ENCODE peak calls at places on chromosomes 12 and 14, in five cellular contexts. One of them, this sample, is unnamed.
A peak's percentile ranks its signal among the peaks of the same experiment; 100 is the strongest.

GRCh38 chr12:57845478-57846284 is 848 bp downstream of the CTDSP2 start:
- DNase-seq in H1: no peak
- DNase-seq in H9: peak; percentile 77
- DNase-seq in neuronal stem cell: no peak
- DNase-seq in mesenchymal stem cell: peak; percentile 58
- DNase-seq in this sample: peak; percentile 56

GRCh38 chr14:34981743-34982420 is 910 bp upstream of the SRP54 start:
- DNase-seq in neuronal stem cell: no peak
- DNase-seq in H9: no peak
- DNase-seq in H1: no peak
- DNase-seq in mesenchymal stem cell: peak; percentile 84
- DNase-seq in this sample: peak; percentile 51

GRCh38 chr12:46946137-46946536 is 120.3 kb upstream of the SLC38A4 start:
- DNase-seq in H9: no peak
- DNase-seq in mesenchymal stem cell: peak; percentile 57
- DNase-seq in neuronal stem cell: no peak
- DNase-seq in H1: no peak
- DNase-seq in this sample: no peak

GRCh38 chr14:80483331-80483730 is 272.0 kb upstream of the DIO2 start:
- DNase-seq in neuronal stem cell: no peak
- DNase-seq in H1: no peak
- DNase-seq in mesenchymal stem cell: no peak
- DNase-seq in H9: no peak
- DNase-seq in this sample: no peak

GRCh38 chr14:72723741-72724530 is 170.0 kb downstream of the DPF3 start:
- DNase-seq in H9: no peak
- DNase-seq in mesenchymal stem cell: no peak
- DNase-seq in neuronal stem cell: no peak
- DNase-seq in H1: no peak
- DNase-seq in this sample: no peak

GRCh38 chr14:95233702-95234241 is 76.4 kb upstream of the DICER1 start:
- DNase-seq in neuronal stem cell: no peak
- DNase-seq in mesenchymal stem cell: no peak
- DNase-seq in H1: no peak
- DNase-seq in H9: no peak
- DNase-seq in this sample: no peak

GRCh38 chr14:89386214-89386886 is 30.7 kb downstream of the FOXN3 start:
- DNase-seq in H1: no peak
- DNase-seq in H9: peak; percentile 2
- DNase-seq in neuronal stem cell: no peak
- DNase-seq in mesenchymal stem cell: peak; percentile 53
- DNase-seq in this sample: no peak

GRCh38 chr12:30422844-30423243 is 272.8 kb downstream of the IPO8 start:
- DNase-seq in H9: no peak
- DNase-seq in mesenchymal stem cell: no peak
- DNase-seq in H1: no peak
- DNase-seq in neuronal stem cell: no peak
- DNase-seq in this sample: no peak

GRCh38 chr14:24874514-24875202 is 175.3 kb downstream of the STXBP6 start:
- DNase-seq in neuronal stem cell: no peak
- DNase-seq in H1: no peak
- DNase-seq in H9: no peak
- DNase-seq in mesenchymal stem cell: no peak
- DNase-seq in this sample: no peak

GRCh38 chr12:63499567-63499966 is 168.7 kb downstream of the DPY19L2 start:
- DNase-seq in H9: no peak
- DNase-seq in H1: no peak
- DNase-seq in neuronal stem cell: no peak
- DNase-seq in mesenchymal stem cell: no peak
- DNase-seq in this sample: no peak
- H2BK12ac ChIP-seq in H9: no peak overlapping the region
- H2BK12ac ChIP-seq in H1: no peak overlapping the region
- H2BK12ac ChIP-seq in neuronal stem cell: no peak overlapping the region
- H2BK12ac ChIP-seq in mesenchymal stem cell: no peak overlapping the region
- H2BK12ac ChIP-seq in this sample: no peak overlapping the region

DNA sequence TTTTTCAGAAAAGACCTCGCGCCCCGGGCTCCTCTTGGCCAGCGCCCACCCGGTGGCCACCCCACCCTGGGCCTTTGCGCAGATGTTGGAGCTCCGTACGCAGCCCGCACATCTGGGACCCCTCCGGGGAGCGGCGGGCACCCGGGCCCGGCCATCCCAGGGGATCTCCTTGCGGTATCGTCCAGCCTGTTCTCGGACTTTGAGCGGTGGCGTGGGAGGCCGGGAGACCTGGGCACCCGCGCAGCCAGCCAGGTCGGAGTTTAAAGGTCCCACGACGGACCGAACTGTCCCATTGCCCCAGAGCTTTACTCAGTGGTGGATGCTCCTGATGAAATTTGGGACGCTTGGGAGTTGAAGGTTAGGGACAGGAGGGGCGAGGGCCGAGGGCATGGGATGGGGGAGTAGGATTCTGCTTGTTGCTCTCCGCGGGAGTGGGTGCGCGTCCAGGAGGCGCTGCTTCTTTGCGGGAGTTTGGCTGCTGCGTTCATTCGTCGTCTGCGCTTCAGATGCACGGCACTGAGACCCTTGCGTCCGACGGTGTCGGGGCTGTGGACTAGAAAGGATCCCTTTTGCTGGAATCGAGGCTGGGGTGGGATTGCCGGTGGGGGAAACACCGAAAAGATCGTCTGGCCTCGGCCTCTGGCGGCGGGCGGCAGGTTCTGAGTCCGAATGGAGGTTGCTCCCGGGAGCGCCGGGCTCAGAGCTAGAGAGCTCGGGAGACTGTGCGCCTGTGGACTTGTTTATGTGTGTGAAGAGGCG is 1.4 kb downstream of the NTF3 start:
- DNase-seq in H9: peak; percentile 54
- DNase-seq in H1: no peak
- DNase-seq in mesenchymal stem cell: peak; percentile 32
- DNase-seq in neuronal stem cell: peak; percentile 21
- DNase-seq in this sample: no peak
- H3K23ac ChIP-seq in H9: no peak overlapping the region
- H3K23ac ChIP-seq in H1: no peak overlapping the region
- H3K23ac ChIP-seq in mesenchymal stem cell: peak overlapping the region; percentile 56
- H3K23ac ChIP-seq in neuronal stem cell: no peak overlapping the region
- H3K23ac ChIP-seq in this sample: no peak overlapping the region

GRCh38 chr12:89345830-89346740 is 6.2 kb downstream of the DUSP6 start:
- DNase-seq in mesenchymal stem cell: peak; percentile 89
- DNase-seq in H9: peak; percentile 92
- DNase-seq in neuronal stem cell: peak; percentile 67
- DNase-seq in H1: no peak
- DNase-seq in this sample: no peak

GRCh38 chr12:89345376-89345775 is 6.9 kb downstream of the DUSP6 start:
- DNase-seq in H1: no peak
- DNase-seq in mesenchymal stem cell: no peak
- DNase-seq in neuronal stem cell: no peak
- DNase-seq in H9: no peak
- DNase-seq in this sample: no peak

GRCh38 chr12:89344043-89344861 is 8.0 kb downstream of the DUSP6 start:
- DNase-seq in H1: no peak
- DNase-seq in H9: no peak
- DNase-seq in mesenchymal stem cell: no peak
- DNase-seq in neuronal stem cell: no peak
- DNase-seq in this sample: no peak

GRCh38 chr12:89344862-89345202 is 7.5 kb downstream of the DUSP6 start:
- DNase-seq in mesenchymal stem cell: no peak
- DNase-seq in H1: no peak
- DNase-seq in neuronal stem cell: no peak
- DNase-seq in H9: no peak
- DNase-seq in this sample: no peak

GRCh38 chr12:89343127-89343526 is 9.2 kb downstream of the DUSP6 start:
- DNase-seq in H1: no peak
- DNase-seq in neuronal stem cell: no peak
- DNase-seq in H9: no peak
- DNase-seq in mesenchymal stem cell: no peak
- DNase-seq in this sample: no peak
- H2AFZ ChIP-seq in H1: no peak overlapping the region
- H2AFZ ChIP-seq in neuronal stem cell: no peak overlapping the region
- H2AFZ ChIP-seq in H9: no peak overlapping the region
- H2AFZ ChIP-seq in mesenchymal stem cell: no peak overlapping the region
- H2AFZ ChIP-seq in this sample: no peak overlapping the region

GRCh38 chr12:12202105-12202504 is 64.7 kb downstream of the LRP6 start:
- DNase-seq in mesenchymal stem cell: no peak
- DNase-seq in H1: no peak
- DNase-seq in neuronal stem cell: no peak
- DNase-seq in H9: no peak
- DNase-seq in this sample: no peak
- H2BK12ac ChIP-seq in mesenchymal stem cell: no peak overlapping the region
- H2BK12ac ChIP-seq in H1: no peak overlapping the region
- H2BK12ac ChIP-seq in neuronal stem cell: no peak overlapping the region
- H2BK12ac ChIP-seq in H9: no peak overlapping the region
- H2BK12ac ChIP-seq in this sample: no peak overlapping the region

GRCh38 chr12:124767075-124767821 is 96.4 kb downstream of the SCARB1 start:
- DNase-seq in H9: peak; percentile 88
- DNase-seq in H1: no peak
- DNase-seq in mesenchymal stem cell: peak; percentile 72
- DNase-seq in neuronal stem cell: peak; percentile 76
- DNase-seq in this sample: peak; percentile 80

GRCh38 chr12:124764870-124765570 is 98.6 kb downstream of the SCARB1 start:
- DNase-seq in mesenchymal stem cell: peak; percentile 100
- DNase-seq in H9: no peak
- DNase-seq in H1: no peak
- DNase-seq in neuronal stem cell: no peak
- DNase-seq in this sample: peak; percentile 91

GRCh38 chr12:124764451-124764850 is 99.2 kb downstream of the SCARB1 start:
- DNase-seq in H1: no peak
- DNase-seq in H9: no peak
- DNase-seq in neuronal stem cell: no peak
- DNase-seq in mesenchymal stem cell: peak; percentile 90
- DNase-seq in this sample: peak; percentile 92

GRCh38 chr12:124766745-124767074 is 97.0 kb downstream of the SCARB1 start:
- DNase-seq in neuronal stem cell: no peak
- DNase-seq in mesenchymal stem cell: no peak
- DNase-seq in H9: no peak
- DNase-seq in H1: no peak
- DNase-seq in this sample: no peak

GRCh38 chr12:124765571-124766489 is 97.8 kb downstream of the SCARB1 start:
- DNase-seq in neuronal stem cell: no peak
- DNase-seq in mesenchymal stem cell: peak; percentile 13
- DNase-seq in H1: no peak
- DNase-seq in H9: no peak
- DNase-seq in this sample: no peak
- H3K23ac ChIP-seq in neuronal stem cell: no peak overlapping the region
- H3K23ac ChIP-seq in mesenchymal stem cell: peak overlapping the region; percentile 19
- H3K23ac ChIP-seq in H1: no peak overlapping the region
- H3K23ac ChIP-seq in H9: no peak overlapping the region
- H3K23ac ChIP-seq in this sample: no peak overlapping the region

DNA sequence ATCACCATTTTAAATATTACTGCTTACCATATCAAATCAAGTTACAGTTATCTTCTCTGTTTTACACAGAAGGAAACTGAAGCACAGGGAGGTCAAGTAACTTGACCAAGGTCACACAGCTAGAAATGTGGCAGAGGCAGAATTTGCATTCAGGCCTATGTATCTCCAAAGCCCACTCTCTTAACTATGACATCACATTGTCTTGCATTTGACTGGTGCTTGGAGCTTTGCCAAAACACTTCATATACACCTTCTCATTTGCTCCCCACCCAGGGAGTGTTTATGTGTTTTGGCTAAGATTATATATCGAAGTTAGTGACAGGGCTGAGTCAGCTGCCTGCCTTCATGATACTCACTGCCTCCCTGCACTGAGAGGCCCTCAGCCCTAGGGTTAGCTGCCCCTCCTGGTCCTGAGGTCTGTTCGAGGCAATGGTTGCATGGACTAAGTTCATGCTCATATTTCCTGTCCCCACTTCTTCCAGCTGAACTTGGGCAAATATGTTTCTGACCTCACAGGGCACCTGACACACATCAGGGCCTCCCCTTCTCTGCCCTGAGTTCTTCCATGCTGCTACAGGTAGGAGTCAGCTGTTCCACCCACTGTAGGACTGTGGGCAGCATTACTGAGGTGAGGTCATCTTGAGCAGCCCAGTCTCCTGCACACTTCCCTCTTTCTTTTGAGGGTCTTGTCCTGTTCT is 1.8 kb downstream of the GALNT6 start:
- DNase-seq in H9: no peak
- DNase-seq in H1: no peak
- DNase-seq in mesenchymal stem cell: peak; percentile 64
- DNase-seq in neuronal stem cell: no peak
- DNase-seq in this sample: peak; percentile 55
- H2AFZ ChIP-seq in H9: no peak overlapping the region
- H2AFZ ChIP-seq in H1: no peak overlapping the region
- H2AFZ ChIP-seq in mesenchymal stem cell: no peak overlapping the region
- H2AFZ ChIP-seq in neuronal stem cell: no peak overlapping the region
- H2AFZ ChIP-seq in this sample: no peak overlapping the region

This sample was measured in trophoblast cell.